ENCODE peak calls at places on chromosomes 4 and X, in four cellular contexts. Y is fibroblast of mammary gland, R is ovary, D is left lung. V is an unnamed sample.

GRCh38 chr4:140042634-140043033 is 111.3 kb downstream of the MAML3 start:
- DNase-seq in R (no peak), D (no peak), Y (no peak), V (no peak)

GRCh38 chr4:9812530-9813340 is 31.3 kb downstream of the DRD5 start:
- DNase-seq in R (no peak), Y (peak; percentile 3), D (no peak), V (no peak)

GRCh38 chrX:114611018-114611619 is 27.2 kb downstream of the HTR2C start:
- DNase-seq in D (no peak), R (no peak), Y (peak; percentile 63), V (peak; percentile 51)

GRCh38 chrX:110992611-110993010 is 103.4 kb upstream of the PAK3 start:
- DNase-seq in Y (peak; percentile 21), D (no peak), R (peak; percentile 10), V (peak; percentile 41)

GRCh38 chr4:5238106-5238505 is 186.8 kb downstream of the STK32B start:
- DNase-seq in R (no peak), Y (peak; percentile 8), D (no peak), V (no peak)

GRCh38 chr4:20408596-20408995 is 156.9 kb downstream of the SLIT2 start:
- DNase-seq in Y (peak; percentile 59), R (no peak), D (no peak), V (no peak)

GRCh38 chrX:39899876-39900787 is 197.6 kb downstream of the BCOR start:
- DNase-seq in R (no peak), D (no peak), Y (peak; percentile 21), V (no peak)

GRCh38 chrX:153525451-153525850 is 8.0 kb downstream of the ATP2B3 start:
- DNase-seq in Y (no peak), R (no peak), D (no peak), V (no peak)

GRCh38 chrX:23736030-23736429 is 7.0 kb downstream of the ACOT9 start:
- DNase-seq in Y (no peak), R (no peak), D (no peak), V (no peak)

GRCh38 chrX:120755066-120755846 is 120.4 kb downstream of the CT47B1 start:
- DNase-seq in Y (no peak), D (no peak), R (no peak), V (no peak)

GRCh38 chr4:107210450-107211239 is 174.5 kb upstream of the DKK2 start:
- DNase-seq in D (no peak), R (no peak), Y (peak; percentile 12), V (no peak)

GRCh38 chr4:173450281-173450680 is 51.4 kb upstream of the SCRG1 start:
- DNase-seq in D (no peak), R (no peak), Y (peak; percentile 28), V (no peak)

GRCh38 chr4:15682790-15683495 is 1.3 kb downstream of the FAM200B start:
- DNase-seq in Y (no peak), R (no peak), D (no peak), V (no peak)

GRCh38 chr4:15684498-15684897 is 2.9 kb downstream of the FAM200B start:
- DNase-seq in D (no peak), R (no peak), Y (no peak), V (no peak)

GRCh38 chr4:15682340-15682725 is 706 bp downstream of the FAM200B start:
- DNase-seq in D (no peak), R (no peak), Y (peak; percentile 32), V (no peak)

GRCh38 chr4:15681067-15681371 is 608 bp upstream of the FAM200B start:
- DNase-seq in R (no peak), D (no peak), Y (no peak), V (no peak)

GRCh38 chr4:15681372-15682339 is at the start of gene FAM200B:
- DNase-seq in D (peak; percentile 98), R (peak; percentile 100), Y (peak; percentile 98), V (peak; percentile 100)
- TF ChIP-seq CTCF in D (peak; percentile 47), R (peak; percentile 43), Y (no peak), V (no peak)

GRCh38 chr4:128061566-128062536 is 739 bp downstream of the LARP1B start:
- DNase-seq in D (peak; percentile 67), Y (peak; percentile 20), R (peak; percentile 57), V (peak; percentile 68)
- TF ChIP-seq CTCF in D (no peak), Y (no peak), R (no peak), V (no peak)

DNA sequence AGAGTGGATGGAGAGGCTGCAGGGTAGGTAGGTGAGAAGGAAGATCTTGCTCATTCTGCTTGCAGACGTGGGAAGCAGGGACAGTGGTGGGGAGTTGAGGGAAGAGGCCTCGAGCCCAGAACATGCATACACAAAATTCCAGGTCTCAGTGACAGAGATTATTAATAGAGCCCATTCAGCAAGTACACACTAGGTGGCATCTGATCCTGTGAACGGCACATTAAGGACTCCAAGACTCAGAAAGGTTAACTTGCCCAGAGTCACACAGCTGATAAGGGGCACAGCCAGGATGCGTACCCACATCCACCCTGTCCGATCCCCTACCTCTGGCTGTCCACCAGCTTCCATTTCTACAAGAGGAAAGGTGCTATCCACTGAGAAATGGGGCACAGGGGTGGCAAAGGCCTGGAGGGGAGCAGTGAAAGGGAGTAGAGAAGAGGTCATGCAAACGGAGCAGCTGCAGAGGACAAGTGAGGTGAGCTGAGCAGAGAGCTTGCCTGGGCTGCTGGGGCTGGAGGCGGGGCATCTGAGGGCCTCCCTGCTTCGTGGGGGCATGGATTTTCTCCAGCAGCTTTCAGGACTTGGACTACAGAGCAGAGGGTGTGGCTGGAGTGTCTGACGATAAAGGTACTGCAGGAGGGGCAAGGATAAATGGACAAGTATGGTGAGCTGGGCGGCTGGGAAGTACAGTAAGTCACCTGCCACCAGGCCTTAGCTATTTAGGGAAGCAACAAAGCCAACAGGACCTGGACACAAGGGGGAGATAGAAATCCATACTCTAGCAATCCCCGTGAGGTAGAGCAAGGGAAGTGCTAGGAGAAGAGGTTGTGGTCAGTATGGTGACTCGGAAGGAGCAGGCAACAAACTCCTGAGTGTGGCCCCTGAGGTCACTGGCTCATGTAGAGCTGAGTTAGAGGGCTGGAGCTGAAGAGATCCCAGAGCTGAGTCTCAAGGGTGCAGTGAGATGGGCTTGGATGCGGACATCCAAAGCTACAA is 11.2 kb downstream of the IDS start:
- DNase-seq in Y (peak; percentile 38), D (peak; percentile 47), R (no peak), V (no peak)
- TF ChIP-seq CTCF in Y (peak; percentile 2), D (no peak), R (no peak), V (no peak)

GRCh38 chr4:182647901-182648300 is 269.3 kb downstream of the DCTD start:
- DNase-seq in R (no peak), Y (no peak), D (no peak), V (no peak)
- TF ChIP-seq CTCF in R (no peak), Y (no peak), D (no peak), V (no peak)

DNA sequence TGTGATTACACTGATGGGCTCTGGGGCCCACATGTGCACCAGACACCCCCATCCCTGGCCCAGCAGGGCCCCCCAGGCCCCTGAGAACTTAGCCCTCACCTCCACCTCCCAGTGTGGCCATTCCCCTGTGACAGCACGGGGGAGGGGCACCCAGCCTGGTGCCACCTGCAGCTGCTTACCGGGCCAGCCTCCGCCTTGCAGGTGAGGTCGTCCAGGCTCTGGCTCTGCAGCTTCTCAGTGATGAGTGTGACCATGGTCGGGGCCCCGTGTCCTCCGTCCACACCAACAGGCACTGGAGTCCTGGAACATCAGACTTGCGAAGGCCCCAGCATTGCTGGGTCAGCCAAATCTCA is 15.6 kb downstream of the FAM53A start:
- DNase-seq in Y (no peak), R (no peak), D (no peak), V (no peak)
- TF ChIP-seq CTCF in Y (no peak), R (no peak), D (no peak), V (no peak)

GRCh38 chrX:107547621-107548020 is 80.7 kb upstream of the PRPS1 start:
- DNase-seq in D (no peak), Y (no peak), R (no peak), V (no peak)

GRCh38 chrX:107537815-107538214 is 88.4 kb downstream of the FRMPD3 start:
- DNase-seq in D (no peak), Y (peak; percentile 62), R (no peak), V (no peak)

GRCh38 chrX:107541244-107541643 is 87.1 kb upstream of the PRPS1 start:
- DNase-seq in Y (peak; percentile 47), D (no peak), R (no peak), V (no peak)

DNA sequence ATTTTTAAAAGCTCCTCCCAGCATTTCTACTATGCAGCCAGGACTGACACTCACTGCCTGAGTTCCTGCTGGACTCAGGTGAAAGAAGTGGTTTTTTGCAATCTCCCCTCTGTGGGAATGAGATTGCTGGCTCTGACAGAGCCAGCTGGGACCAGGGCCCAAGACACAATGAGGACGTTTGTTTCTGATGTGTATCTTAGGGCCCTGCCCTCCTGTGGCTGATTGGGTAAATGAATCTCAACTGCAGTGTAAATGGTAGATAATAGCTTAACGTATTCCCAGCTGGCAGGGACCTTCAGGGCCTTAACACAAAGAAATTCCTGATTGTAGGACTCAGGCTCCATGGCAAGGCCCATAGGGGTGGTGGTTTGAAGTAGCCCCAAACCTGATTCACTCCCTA is 85.8 kb upstream of the PRPS1 start:
- DNase-seq in D (no peak), R (no peak), Y (peak; percentile 18), V (no peak)
- TF ChIP-seq CTCF in D (no peak), R (no peak), Y (peak; percentile 17), V (no peak)

DNA sequence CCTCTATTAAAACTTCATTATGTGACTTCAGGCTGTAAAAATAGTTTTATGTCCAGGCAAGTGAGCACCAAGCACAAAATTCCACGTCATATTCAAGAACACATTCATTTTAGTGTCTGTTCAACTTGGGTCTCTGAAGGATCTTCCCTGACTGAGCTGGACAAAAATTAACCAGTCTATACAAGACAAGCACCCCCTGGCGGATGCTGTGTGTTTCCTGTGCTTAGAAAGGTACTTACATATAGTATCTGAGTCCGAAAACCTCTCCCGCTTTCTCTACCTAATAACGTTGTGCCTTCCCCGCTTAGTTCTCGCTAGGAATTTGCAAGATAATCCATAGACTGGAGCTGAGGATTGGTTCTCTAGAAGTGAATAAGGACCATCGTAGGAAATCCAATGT is 2214.5 kb upstream of the TENM3 start:
- DNase-seq in Y (no peak), D (no peak), R (no peak), V (peak; percentile 50)
- TF ChIP-seq CTCF in Y (no peak), D (no peak), R (no peak), V (no peak)

GRCh38 chr4:8267077-8267476 is 2.5 kb upstream of the HTRA3 start:
- DNase-seq in R (peak; percentile 81), D (peak; percentile 73), Y (peak; percentile 62), V (peak; percentile 45)
- TF ChIP-seq CTCF in R (peak; percentile 61), D (peak; percentile 69), Y (peak; percentile 74), V (peak; percentile 35)